ENCODE peak calls at places on chromosome 20, in five cellular contexts. One of them, this sample, is unnamed.

GRCh38 chr20:44204156-44204831 is 6.3 kb downstream of the OSER1 start:
- DNase-seq in tibial nerve: no peak
- DNase-seq in right lobe of liver: no peak
- DNase-seq in A549: peak; percentile 87
- DNase-seq in breast epithelium: no peak
- DNase-seq in this sample: no peak

GRCh38 chr20:35369804-35370203 is 42.0 kb downstream of the UQCC1 start:
- DNase-seq in breast epithelium: no peak
- DNase-seq in A549: no peak
- DNase-seq in right lobe of liver: no peak
- DNase-seq in tibial nerve: no peak
- DNase-seq in this sample: no peak

GRCh38 chr20:46934746-46935283 is 40.2 kb downstream of the EYA2 start:
- DNase-seq in tibial nerve: no peak
- DNase-seq in right lobe of liver: no peak
- DNase-seq in A549: no peak
- DNase-seq in breast epithelium: no peak
- DNase-seq in this sample: no peak

GRCh38 chr20:54093423-54094267 is 23.3 kb upstream of the BCAS1 start:
- DNase-seq in A549: no peak
- DNase-seq in right lobe of liver: no peak
- DNase-seq in tibial nerve: no peak
- DNase-seq in breast epithelium: no peak
- DNase-seq in this sample: no peak

GRCh38 chr20:47263080-47263479 is 93.4 kb downstream of the ZMYND8 start:
- DNase-seq in right lobe of liver: no peak
- DNase-seq in tibial nerve: no peak
- DNase-seq in A549: no peak
- DNase-seq in breast epithelium: no peak
- DNase-seq in this sample: no peak

GRCh38 chr20:50783903-50784302 is 11.0 kb upstream of the BCAS4 start:
- DNase-seq in breast epithelium: no peak
- DNase-seq in A549: no peak
- DNase-seq in tibial nerve: no peak
- DNase-seq in right lobe of liver: peak; percentile 10
- DNase-seq in this sample: no peak

GRCh38 chr20:37686762-37687477 is 6.9 kb upstream of the CTNNBL1 start:
- DNase-seq in right lobe of liver: no peak
- DNase-seq in A549: no peak
- DNase-seq in tibial nerve: no peak
- DNase-seq in breast epithelium: no peak
- DNase-seq in this sample: no peak

GRCh38 chr20:48398506-48399449 is 429.0 kb downstream of the PREX1 start:
- DNase-seq in breast epithelium: no peak
- DNase-seq in tibial nerve: no peak
- DNase-seq in A549: peak; percentile 6
- DNase-seq in right lobe of liver: no peak
- DNase-seq in this sample: no peak

GRCh38 chr20:59017493-59018231 is 1.6 kb upstream of the TUBB1 start:
- DNase-seq in tibial nerve: no peak
- DNase-seq in A549: no peak
- DNase-seq in right lobe of liver: no peak
- DNase-seq in breast epithelium: no peak
- DNase-seq in this sample: no peak

GRCh38 chr20:41135187-41135887 is 2.0 kb upstream of the PLCG1 start:
- DNase-seq in breast epithelium: no peak
- DNase-seq in right lobe of liver: no peak
- DNase-seq in A549: peak; percentile 44
- DNase-seq in tibial nerve: no peak
- DNase-seq in this sample: no peak

GRCh38 chr20:23151008-23151703 is 65.0 kb upstream of the CD93 start:
- DNase-seq in right lobe of liver: no peak
- DNase-seq in breast epithelium: no peak
- DNase-seq in A549: no peak
- DNase-seq in tibial nerve: no peak
- DNase-seq in this sample: no peak

GRCh38 chr20:19497064-19497463 is 261.0 kb upstream of the RIN2 start:
- DNase-seq in A549: no peak
- DNase-seq in right lobe of liver: no peak
- DNase-seq in breast epithelium: no peak
- DNase-seq in tibial nerve: no peak
- DNase-seq in this sample: no peak

GRCh38 chr20:9214676-9215075 is 145.8 kb downstream of the PLCB4 start:
- DNase-seq in right lobe of liver: no peak
- DNase-seq in breast epithelium: no peak
- DNase-seq in A549: peak; percentile 34
- DNase-seq in tibial nerve: no peak
- DNase-seq in this sample: no peak

GRCh38 chr20:64110411-64111068 is 3.2 kb upstream of the NPBWR2 start:
- DNase-seq in A549: no peak
- DNase-seq in breast epithelium: peak; percentile 35
- DNase-seq in right lobe of liver: peak; percentile 40
- DNase-seq in tibial nerve: no peak
- DNase-seq in this sample: no peak

GRCh38 chr20:10419550-10420133 is 14.4 kb downstream of the MKKS start:
- DNase-seq in right lobe of liver: no peak
- DNase-seq in breast epithelium: no peak
- DNase-seq in tibial nerve: no peak
- DNase-seq in A549: peak; percentile 84
- DNase-seq in this sample: no peak

GRCh38 chr20:38217791-38218565 is 42.6 kb downstream of the KIAA1755 start:
- DNase-seq in A549: peak; percentile 77
- DNase-seq in breast epithelium: no peak
- DNase-seq in right lobe of liver: no peak
- DNase-seq in tibial nerve: no peak
- DNase-seq in this sample: peak; percentile 0

GRCh38 chr20:37897008-37897548 is 5.8 kb upstream of the VSTM2L start:
- DNase-seq in right lobe of liver: no peak
- DNase-seq in tibial nerve: no peak
- DNase-seq in breast epithelium: no peak
- DNase-seq in A549: no peak
- DNase-seq in this sample: no peak

GRCh38 chr20:32965581-32966373 is 38.5 kb downstream of the SUN5 start:
- DNase-seq in tibial nerve: no peak
- DNase-seq in A549: no peak
- DNase-seq in right lobe of liver: no peak
- DNase-seq in breast epithelium: no peak
- DNase-seq in this sample: no peak

GRCh38 chr20:584375-585301 is 25.5 kb downstream of the TCF15 start:
- DNase-seq in right lobe of liver: no peak
- DNase-seq in breast epithelium: no peak
- DNase-seq in A549: peak; percentile 43
- DNase-seq in tibial nerve: no peak
- DNase-seq in this sample: no peak

GRCh38 chr20:11229772-11230171 is 556.0 kb upstream of the JAG1 start:
- DNase-seq in right lobe of liver: no peak
- DNase-seq in breast epithelium: no peak
- DNase-seq in A549: peak; percentile 66
- DNase-seq in tibial nerve: no peak
- DNase-seq in this sample: no peak

GRCh38 chr20:3383878-3384495 is 23.5 kb downstream of the DNAAF9 start:
- DNase-seq in right lobe of liver: no peak
- DNase-seq in A549: no peak
- DNase-seq in breast epithelium: no peak
- DNase-seq in tibial nerve: no peak
- DNase-seq in this sample: no peak

GRCh38 chr20:38113401-38114325 is 51.4 kb downstream of the TGM2 start:
- DNase-seq in A549: peak; percentile 67
- DNase-seq in tibial nerve: no peak
- DNase-seq in breast epithelium: no peak
- DNase-seq in right lobe of liver: no peak
- DNase-seq in this sample: peak; percentile 81

GRCh38 chr20:697826-698225 is 22.2 kb upstream of the SCRT2 start:
- DNase-seq in breast epithelium: peak; percentile 14
- DNase-seq in tibial nerve: no peak
- DNase-seq in A549: no peak
- DNase-seq in right lobe of liver: no peak
- DNase-seq in this sample: no peak

GRCh38 chr20:38209736-38210405 is 44.8 kb upstream of the TGM2 start:
- DNase-seq in right lobe of liver: no peak
- DNase-seq in tibial nerve: no peak
- DNase-seq in breast epithelium: no peak
- DNase-seq in A549: no peak
- DNase-seq in this sample: no peak

GRCh38 chr20:43448748-43449535 is 8.8 kb upstream of the SRSF6 start:
- DNase-seq in tibial nerve: no peak
- DNase-seq in breast epithelium: no peak
- DNase-seq in A549: peak; percentile 56
- DNase-seq in right lobe of liver: no peak
- DNase-seq in this sample: no peak

DNA sequence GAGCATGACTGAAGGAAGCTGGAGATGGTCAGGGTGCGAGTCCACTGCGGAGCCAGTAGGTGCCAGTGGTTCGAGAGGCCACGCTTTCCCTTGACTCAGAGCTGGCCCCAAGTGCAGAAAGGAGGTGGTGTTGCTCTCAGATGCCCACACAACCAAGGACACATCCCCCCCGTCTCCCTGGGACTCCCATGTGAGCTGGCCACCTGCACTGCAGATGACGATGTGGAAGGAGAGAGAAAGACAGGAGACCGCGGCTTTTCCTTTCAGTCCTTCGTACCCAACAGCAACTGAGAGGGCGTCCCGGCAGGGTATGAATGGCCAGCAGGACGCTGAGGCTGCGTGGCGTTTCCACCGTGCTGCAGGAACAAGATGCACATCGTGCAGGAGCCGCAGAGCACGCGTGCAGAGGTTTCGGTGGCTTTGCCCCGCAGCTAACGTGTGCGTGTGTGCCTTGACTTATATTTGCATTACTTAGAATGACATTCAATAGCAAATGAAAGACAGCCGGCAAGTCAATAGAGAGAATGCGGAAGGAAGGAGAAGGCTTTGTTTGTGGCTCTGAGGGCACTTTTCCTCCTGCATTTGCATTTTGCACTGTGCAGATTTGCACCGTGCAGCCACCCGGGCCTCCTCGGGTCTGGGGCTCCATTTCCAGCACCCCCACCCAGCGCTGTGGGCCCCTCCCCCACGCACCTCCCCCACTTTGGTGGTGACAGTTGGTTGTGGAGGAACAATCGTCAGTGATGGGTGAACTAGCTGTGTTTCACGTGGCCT is 26.3 kb upstream of the BHLHE23 start:
- DNase-seq in A549: no peak
- DNase-seq in breast epithelium: no peak
- DNase-seq in tibial nerve: no peak
- DNase-seq in right lobe of liver: peak; percentile 38
- DNase-seq in this sample: no peak
- TF ChIP-seq POLR2A in A549: no peak
- TF ChIP-seq POLR2A in breast epithelium: no peak
- TF ChIP-seq POLR2A in tibial nerve: no peak
- TF ChIP-seq POLR2A in right lobe of liver: no peak
- TF ChIP-seq POLR2A in this sample: no peak

GRCh38 chr20:5313916-5314315 is 2.8 kb downstream of the PROKR2 start:
- DNase-seq in breast epithelium: no peak
- DNase-seq in right lobe of liver: no peak
- DNase-seq in A549: no peak
- DNase-seq in tibial nerve: no peak
- DNase-seq in this sample: no peak
- H3K9me3 ChIP-seq in breast epithelium: peaks cover 14% of the 10 kb centered on the region
- H3K9me3 ChIP-seq in right lobe of liver: no peaks in the 10 kb centered on the region
- H3K9me3 ChIP-seq in A549: peaks cover 11% of the 10 kb centered on the region
- H3K9me3 ChIP-seq in tibial nerve: no peaks in the 10 kb centered on the region
- H3K9me3 ChIP-seq in this sample: no peaks in the 10 kb centered on the region

GRCh38 chr20:31706607-31707257 is 15.9 kb downstream of the BCL2L1 start:
- DNase-seq in right lobe of liver: no peak
- DNase-seq in A549: peak; percentile 89
- DNase-seq in tibial nerve: no peak
- DNase-seq in breast epithelium: no peak
- DNase-seq in this sample: no peak
- TF ChIP-seq POLR2A in right lobe of liver: peak; percentile 6
- TF ChIP-seq POLR2A in A549: no peak
- TF ChIP-seq POLR2A in tibial nerve: no peak
- TF ChIP-seq POLR2A in breast epithelium: no peak
- TF ChIP-seq POLR2A in this sample: no peak

GRCh38 chr20:6213311-6213710 is 90.5 kb upstream of the FERMT1 start:
- DNase-seq in breast epithelium: no peak
- DNase-seq in tibial nerve: no peak
- DNase-seq in right lobe of liver: no peak
- DNase-seq in A549: no peak
- DNase-seq in this sample: no peak

GRCh38 chr20:6212903-6213302 is 90.1 kb upstream of the FERMT1 start:
- DNase-seq in breast epithelium: no peak
- DNase-seq in right lobe of liver: no peak
- DNase-seq in tibial nerve: no peak
- DNase-seq in A549: no peak
- DNase-seq in this sample: no peak

DNA sequence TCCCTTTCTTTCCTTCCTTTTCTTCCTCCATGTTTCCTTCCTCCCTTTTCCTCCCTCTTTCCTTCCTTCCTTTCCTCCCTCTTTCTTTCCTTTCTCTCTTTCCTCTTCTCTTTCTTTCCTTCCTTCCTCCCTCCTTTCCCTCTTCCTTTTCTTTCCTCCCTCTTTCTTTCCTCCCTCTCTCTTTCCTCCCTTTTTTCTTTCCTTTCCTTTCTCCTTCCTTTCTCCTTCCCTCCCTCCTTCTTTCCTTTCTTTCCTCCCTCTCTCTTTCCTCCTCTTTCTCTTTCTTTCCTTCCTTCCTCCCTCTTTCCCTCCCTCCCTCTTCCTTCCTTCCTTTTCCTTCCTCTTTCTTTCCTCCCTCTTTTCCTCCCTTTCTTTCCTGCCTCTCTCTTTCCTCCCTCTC is 86.3 kb upstream of the FERMT1 start:
- DNase-seq in breast epithelium: no peak
- DNase-seq in tibial nerve: no peak
- DNase-seq in right lobe of liver: no peak
- DNase-seq in A549: no peak
- DNase-seq in this sample: no peak
- H3K9me3 ChIP-seq in breast epithelium: peaks cover 35% of the 10 kb centered on the region
- H3K9me3 ChIP-seq in tibial nerve: no peaks in the 10 kb centered on the region
- H3K9me3 ChIP-seq in right lobe of liver: no peaks in the 10 kb centered on the region
- H3K9me3 ChIP-seq in A549: no peaks in the 10 kb centered on the region
- H3K9me3 ChIP-seq in this sample: no peaks in the 10 kb centered on the region

GRCh38 chr20:45899041-45899835 is 8.1 kb downstream of the CTSA start:
- DNase-seq in tibial nerve: no peak
- DNase-seq in right lobe of liver: no peak
- DNase-seq in A549: no peak
- DNase-seq in breast epithelium: no peak
- DNase-seq in this sample: no peak
- TF ChIP-seq POLR2A in tibial nerve: no peak
- TF ChIP-seq POLR2A in right lobe of liver: no peak
- TF ChIP-seq POLR2A in A549: no peak
- TF ChIP-seq POLR2A in breast epithelium: no peak
- TF ChIP-seq POLR2A in this sample: no peak

GRCh38 chr20:29086938-29087337 is 2170.5 kb upstream of the DEFB115 start:
- DNase-seq in tibial nerve: no peak
- DNase-seq in A549: no peak
- DNase-seq in right lobe of liver: no peak
- DNase-seq in breast epithelium: no peak
- DNase-seq in this sample: no peak
- H3K9me3 ChIP-seq in tibial nerve: no peaks in the 10 kb centered on the region
- H3K9me3 ChIP-seq in A549: no peaks in the 10 kb centered on the region
- H3K9me3 ChIP-seq in right lobe of liver: no peaks in the 10 kb centered on the region
- H3K9me3 ChIP-seq in breast epithelium: no peaks in the 10 kb centered on the region
- H3K9me3 ChIP-seq in this sample: no peaks in the 10 kb centered on the region

This sample was measured in gastrocnemius medialis.